ENCODE peak calls at places on chromosomes 12 and 14, in five cellular contexts. Z is upper lobe of right lung; O is islet precursor cell; N is activated naive CD4-positive, alpha-beta T cell treated with anti-CD3 and anti-CD28 coated beads, Interleukin-2, amount 50 U/mL, for 72 hours; Q is HuH-7.5. G is an unnamed sample.

GRCh38 chr12:17216156-17216555 is 610.2 kb upstream of the LMO3 start:
- DNase-seq in Z (no peak), N (no peak), Q (no peak), O (no peak), G (no peak)

GRCh38 chr12:44101470-44101869 is 265.6 kb downstream of the TMEM117 start:
- DNase-seq in N (no peak), Q (no peak), O (no peak), Z (no peak), G (no peak)

GRCh38 chr14:94292872-94293577 is at the start of gene SERPINA10:
- DNase-seq in Q (peak; percentile 58), Z (no peak), N (no peak), O (no peak), G (no peak)

GRCh38 chr12:132475304-132476037 is 14.5 kb upstream of the FBRSL1 start:
- DNase-seq in N (no peak), Q (no peak), Z (no peak), O (no peak), G (no peak)

GRCh38 chr12:124045671-124046070 is 72.7 kb downstream of the ZNF664 start:
- DNase-seq in Q (no peak), Z (no peak), O (no peak), N (no peak), G (no peak)

GRCh38 chr12:53791735-53792326 is 40.1 kb upstream of the CISTR start:
- DNase-seq in N (peak; percentile 51), Z (no peak), Q (peak; percentile 32), O (no peak), G (peak; percentile 51)

GRCh38 chr14:105315211-105315721 is 718 bp downstream of the PACS2 start:
- DNase-seq in Z (peak; percentile 77), N (peak; percentile 37), O (peak; percentile 77), Q (peak; percentile 50), G (no peak)

GRCh38 chr14:94341654-94342333 is 18.7 kb upstream of the SERPINA6 start:
- DNase-seq in Z (no peak), Q (no peak), O (no peak), N (no peak), G (no peak)

GRCh38 chr14:65016461-65016860 is 29.8 kb downstream of the FNTB start:
- DNase-seq in N (no peak), Q (no peak), O (no peak), Z (no peak), G (no peak)

GRCh38 chr14:30034049-30034635 is 106.5 kb upstream of the PRKD1 start:
- DNase-seq in N (no peak), O (no peak), Z (no peak), Q (no peak), G (no peak)

GRCh38 chr12:127381043-127381668 is 885.8 kb upstream of the TMEM132C start:
- DNase-seq in O (peak; percentile 92), N (peak; percentile 63), Q (peak; percentile 55), Z (peak; percentile 67), G (peak; percentile 56)

GRCh38 chr14:103121846-103122577 is 1.2 kb upstream of the TNFAIP2 start:
- DNase-seq in Q (peak; percentile 69), N (no peak), Z (peak; percentile 89), O (peak; percentile 77), G (peak; percentile 97)

GRCh38 chr12:93198086-93198485 is 179.6 kb upstream of the NUDT4 start:
- DNase-seq in Z (no peak), Q (no peak), N (no peak), O (peak; percentile 99), G (no peak)

GRCh38 chr12:72273851-72274284 is 1.7 kb downstream of the TRHDE start:
- DNase-seq in O (no peak), Q (no peak), Z (peak; percentile 60), N (no peak), G (no peak)

GRCh38 chr12:81222841-81223595 is 145.1 kb downstream of the ACSS3 start:
- DNase-seq in Q (no peak), N (no peak), Z (no peak), O (no peak), G (no peak)

GRCh38 chr12:106954462-106955376 is 988 bp upstream of the TMEM263 start:
- DNase-seq in Q (no peak), Z (peak; percentile 66), O (peak; percentile 57), N (no peak), G (peak; percentile 36)

GRCh38 chr12:1559729-1560128 is 34.7 kb downstream of the FBXL14 start:
- DNase-seq in N (no peak), Z (no peak), Q (no peak), O (no peak), G (no peak)

GRCh38 chr12:6950944-6951540 is at the start of gene PTPN6:
- DNase-seq in N (peak; percentile 55), O (peak; percentile 55), Z (peak; percentile 91), Q (no peak), G (no peak)

GRCh38 chr12:27104546-27104945 is 22.2 kb upstream of the C12orf71 start:
- DNase-seq in Z (no peak), N (no peak), O (peak; percentile 60), Q (no peak), G (no peak)

GRCh38 chr14:66045572-66046021 is 440.6 kb upstream of the CCDC196 start:
- DNase-seq in Q (no peak), Z (no peak), N (no peak), O (peak; percentile 85), G (no peak)

GRCh38 chr14:29810657-29811056 is 117.0 kb downstream of the PRKD1 start:
- DNase-seq in O (no peak), N (no peak), Z (no peak), Q (no peak), G (no peak)

GRCh38 chr12:46556105-46556559 is 183.6 kb upstream of the SLC38A2 start:
- DNase-seq in Q (no peak), N (no peak), Z (no peak), O (no peak), G (no peak)

GRCh38 chr14:55446833-55447232 is 6.4 kb upstream of the TBPL2 start:
- DNase-seq in O (no peak), N (no peak), Z (no peak), Q (no peak), G (no peak)

GRCh38 chr12:130127909-130128763 is 34.1 kb upstream of the FZD10 start:
- DNase-seq in N (no peak), Z (no peak), O (no peak), Q (no peak), G (no peak)

GRCh38 chr14:32252030-32252670 is 49.1 kb upstream of the RNU6-8 start:
- DNase-seq in Z (no peak), Q (peak; percentile 47), O (peak; percentile 72), N (peak; percentile 46), G (peak; percentile 67)

GRCh38 chr14:69637503-69638030 is 26.2 kb downstream of the SUSD6 start:
- DNase-seq in Z (no peak), Q (no peak), N (no peak), O (no peak), G (peak; percentile 23)

GRCh38 chr12:19869413-19869812 is 430.1 kb downstream of the AEBP2 start:
- DNase-seq in N (no peak), Q (no peak), O (no peak), Z (no peak), G (no peak)

GRCh38 chr14:32075636-32076277 is 1.3 kb upstream of the ARHGAP5 start:
- DNase-seq in Z (no peak), N (peak; percentile 10), Q (peak; percentile 95), O (no peak), G (no peak)

GRCh38 chr14:38959021-38959420 is 144.0 kb downstream of the SEC23A start:
- DNase-seq in O (no peak), Q (no peak), N (no peak), Z (no peak), G (no peak)

GRCh38 chr14:75989134-75989533 is 3.6 kb downstream of the IFT43 start:
- DNase-seq in N (no peak), Q (no peak), O (no peak), Z (no peak), G (no peak)

GRCh38 chr12:52618216-52618615 is at the start of gene KRT73:
- DNase-seq in O (no peak), Z (no peak), Q (no peak), N (no peak), G (no peak)